ENCODE peak calls at places on chromosomes 5 and 9, in nine cellular contexts. One of them, this sample, is unnamed.

GRCh38 chr5:31194458-31194808 is 947 bp downstream of the CDH6 start:
- DNase-seq in NAMALWA: no peak
- DNase-seq in NCI-H1105: no peak
- DNase-seq in left lung: no peak
- DNase-seq in CD4-positive, CD25-positive, alpha-beta regulatory T cell: no peak
- DNase-seq in HuH-7.5: peak; percentile 8
- DNase-seq in T-helper 2 cell: no peak
- DNase-seq in mammary epithelial cell: no peak
- DNase-seq in CD4-positive, alpha-beta memory T cell: no peak
- DNase-seq in this sample: no peak

GRCh38 chr5:174984863-174985262 is 260.5 kb downstream of the MSX2 start:
- DNase-seq in mammary epithelial cell: no peak
- DNase-seq in left lung: no peak
- DNase-seq in HuH-7.5: no peak
- DNase-seq in NCI-H1105: no peak
- DNase-seq in CD4-positive, alpha-beta memory T cell: no peak
- DNase-seq in T-helper 2 cell: no peak
- DNase-seq in CD4-positive, CD25-positive, alpha-beta regulatory T cell: no peak
- DNase-seq in NAMALWA: no peak
- DNase-seq in this sample: no peak

GRCh38 chr9:127360829-127361228 is 36.1 kb upstream of the SLC2A8 start:
- DNase-seq in NAMALWA: no peak
- DNase-seq in CD4-positive, alpha-beta memory T cell: no peak
- DNase-seq in T-helper 2 cell: no peak
- DNase-seq in mammary epithelial cell: peak; percentile 27
- DNase-seq in HuH-7.5: peak; percentile 34
- DNase-seq in CD4-positive, CD25-positive, alpha-beta regulatory T cell: no peak
- DNase-seq in NCI-H1105: no peak
- DNase-seq in left lung: no peak
- DNase-seq in this sample: no peak

GRCh38 chr9:107360098-107360497 is 77.0 kb downstream of the RAD23B start:
- DNase-seq in NAMALWA: no peak
- DNase-seq in CD4-positive, CD25-positive, alpha-beta regulatory T cell: no peak
- DNase-seq in mammary epithelial cell: no peak
- DNase-seq in left lung: no peak
- DNase-seq in HuH-7.5: no peak
- DNase-seq in T-helper 2 cell: no peak
- DNase-seq in NCI-H1105: no peak
- DNase-seq in CD4-positive, alpha-beta memory T cell: no peak
- DNase-seq in this sample: no peak

GRCh38 chr5:179295778-179296149 is 49.5 kb downstream of the ADAMTS2 start:
- DNase-seq in CD4-positive, alpha-beta memory T cell: no peak
- DNase-seq in CD4-positive, CD25-positive, alpha-beta regulatory T cell: no peak
- DNase-seq in left lung: peak; percentile 29
- DNase-seq in mammary epithelial cell: no peak
- DNase-seq in HuH-7.5: no peak
- DNase-seq in NCI-H1105: no peak
- DNase-seq in NAMALWA: no peak
- DNase-seq in T-helper 2 cell: no peak
- DNase-seq in this sample: no peak

GRCh38 chr5:150339165-150339564 is 18.3 kb upstream of the TCOF1 start:
- DNase-seq in CD4-positive, alpha-beta memory T cell: no peak
- DNase-seq in NCI-H1105: no peak
- DNase-seq in left lung: no peak
- DNase-seq in CD4-positive, CD25-positive, alpha-beta regulatory T cell: no peak
- DNase-seq in NAMALWA: no peak
- DNase-seq in HuH-7.5: no peak
- DNase-seq in T-helper 2 cell: no peak
- DNase-seq in mammary epithelial cell: no peak
- DNase-seq in this sample: no peak

GRCh38 chr5:83401122-83401620 is 70.4 kb upstream of the VCAN start:
- DNase-seq in T-helper 2 cell: no peak
- DNase-seq in CD4-positive, alpha-beta memory T cell: no peak
- DNase-seq in HuH-7.5: no peak
- DNase-seq in left lung: no peak
- DNase-seq in mammary epithelial cell: no peak
- DNase-seq in NAMALWA: peak; percentile 2
- DNase-seq in NCI-H1105: no peak
- DNase-seq in CD4-positive, CD25-positive, alpha-beta regulatory T cell: no peak
- DNase-seq in this sample: peak; percentile 4

GRCh38 chr9:97501177-97501971 is at the start of gene TMOD1:
- DNase-seq in left lung: peak; percentile 53
- DNase-seq in HuH-7.5: peak; percentile 97
- DNase-seq in CD4-positive, CD25-positive, alpha-beta regulatory T cell: peak; percentile 13
- DNase-seq in NCI-H1105: peak; percentile 60
- DNase-seq in NAMALWA: no peak
- DNase-seq in mammary epithelial cell: peak; percentile 52
- DNase-seq in T-helper 2 cell: peak; percentile 13
- DNase-seq in CD4-positive, alpha-beta memory T cell: peak; percentile 12
- DNase-seq in this sample: peak; percentile 47

GRCh38 chr5:160543395-160543794 is 121.7 kb downstream of the PTTG1 start:
- DNase-seq in CD4-positive, CD25-positive, alpha-beta regulatory T cell: no peak
- DNase-seq in NCI-H1105: no peak
- DNase-seq in T-helper 2 cell: no peak
- DNase-seq in CD4-positive, alpha-beta memory T cell: no peak
- DNase-seq in mammary epithelial cell: peak; percentile 80
- DNase-seq in left lung: no peak
- DNase-seq in HuH-7.5: no peak
- DNase-seq in NAMALWA: no peak
- DNase-seq in this sample: no peak

GRCh38 chr5:32027717-32028321 is 146.3 kb downstream of the GOLPH3 start:
- DNase-seq in NAMALWA: no peak
- DNase-seq in T-helper 2 cell: no peak
- DNase-seq in mammary epithelial cell: peak; percentile 91
- DNase-seq in CD4-positive, alpha-beta memory T cell: no peak
- DNase-seq in left lung: peak; percentile 53
- DNase-seq in NCI-H1105: no peak
- DNase-seq in CD4-positive, CD25-positive, alpha-beta regulatory T cell: no peak
- DNase-seq in HuH-7.5: peak; percentile 13
- DNase-seq in this sample: no peak

GRCh38 chr5:173963867-173964429 is 25.0 kb upstream of the C5orf47 start:
- DNase-seq in CD4-positive, alpha-beta memory T cell: peak; percentile 24
- DNase-seq in mammary epithelial cell: peak; percentile 24
- DNase-seq in NAMALWA: no peak
- DNase-seq in HuH-7.5: no peak
- DNase-seq in T-helper 2 cell: no peak
- DNase-seq in NCI-H1105: no peak
- DNase-seq in left lung: no peak
- DNase-seq in CD4-positive, CD25-positive, alpha-beta regulatory T cell: no peak
- DNase-seq in this sample: peak; percentile 88

GRCh38 chr5:180491496-180491895 is 2.7 kb upstream of the CNOT6 start:
- DNase-seq in mammary epithelial cell: no peak
- DNase-seq in T-helper 2 cell: no peak
- DNase-seq in left lung: no peak
- DNase-seq in HuH-7.5: no peak
- DNase-seq in NAMALWA: no peak
- DNase-seq in CD4-positive, alpha-beta memory T cell: no peak
- DNase-seq in CD4-positive, CD25-positive, alpha-beta regulatory T cell: no peak
- DNase-seq in NCI-H1105: no peak
- DNase-seq in this sample: no peak

GRCh38 chr5:56490971-56491468 is 257.9 kb upstream of the ANKRD55 start:
- DNase-seq in CD4-positive, alpha-beta memory T cell: peak; percentile 9
- DNase-seq in HuH-7.5: no peak
- DNase-seq in left lung: peak; percentile 66
- DNase-seq in T-helper 2 cell: peak; percentile 18
- DNase-seq in CD4-positive, CD25-positive, alpha-beta regulatory T cell: no peak
- DNase-seq in NCI-H1105: no peak
- DNase-seq in NAMALWA: no peak
- DNase-seq in mammary epithelial cell: peak; percentile 92
- DNase-seq in this sample: no peak

GRCh38 chr5:88555658-88556057 is 287.0 kb upstream of the TMEM161B start:
- DNase-seq in mammary epithelial cell: no peak
- DNase-seq in CD4-positive, CD25-positive, alpha-beta regulatory T cell: no peak
- DNase-seq in left lung: no peak
- DNase-seq in NCI-H1105: no peak
- DNase-seq in HuH-7.5: no peak
- DNase-seq in CD4-positive, alpha-beta memory T cell: no peak
- DNase-seq in NAMALWA: peak; percentile 25
- DNase-seq in T-helper 2 cell: no peak
- DNase-seq in this sample: no peak

GRCh38 chr5:116506448-116506847 is 68.2 kb downstream of the SEMA6A start:
- DNase-seq in CD4-positive, CD25-positive, alpha-beta regulatory T cell: no peak
- DNase-seq in mammary epithelial cell: no peak
- DNase-seq in NAMALWA: no peak
- DNase-seq in NCI-H1105: no peak
- DNase-seq in T-helper 2 cell: no peak
- DNase-seq in CD4-positive, alpha-beta memory T cell: no peak
- DNase-seq in left lung: no peak
- DNase-seq in HuH-7.5: no peak
- DNase-seq in this sample: no peak

GRCh38 chr5:143554194-143554717 is 150.8 kb upstream of the NR3C1 start:
- DNase-seq in NCI-H1105: no peak
- DNase-seq in mammary epithelial cell: peak; percentile 97
- DNase-seq in CD4-positive, CD25-positive, alpha-beta regulatory T cell: no peak
- DNase-seq in left lung: no peak
- DNase-seq in NAMALWA: no peak
- DNase-seq in HuH-7.5: no peak
- DNase-seq in T-helper 2 cell: no peak
- DNase-seq in CD4-positive, alpha-beta memory T cell: no peak
- DNase-seq in this sample: no peak

GRCh38 chr5:73649926-73650325 is 23.9 kb downstream of the ARHGEF28 start:
- DNase-seq in HuH-7.5: no peak
- DNase-seq in NCI-H1105: no peak
- DNase-seq in T-helper 2 cell: no peak
- DNase-seq in NAMALWA: no peak
- DNase-seq in CD4-positive, alpha-beta memory T cell: no peak
- DNase-seq in CD4-positive, CD25-positive, alpha-beta regulatory T cell: no peak
- DNase-seq in mammary epithelial cell: no peak
- DNase-seq in left lung: no peak
- DNase-seq in this sample: no peak

GRCh38 chr9:93301291-93301811 is 117.4 kb downstream of the WNK2 start:
- DNase-seq in left lung: no peak
- DNase-seq in HuH-7.5: no peak
- DNase-seq in NCI-H1105: no peak
- DNase-seq in NAMALWA: no peak
- DNase-seq in T-helper 2 cell: no peak
- DNase-seq in CD4-positive, alpha-beta memory T cell: no peak
- DNase-seq in CD4-positive, CD25-positive, alpha-beta regulatory T cell: no peak
- DNase-seq in mammary epithelial cell: no peak
- DNase-seq in this sample: no peak

GRCh38 chr5:172901012-172901780 is 58.0 kb upstream of the RPL26L1 start:
- DNase-seq in mammary epithelial cell: no peak
- DNase-seq in left lung: no peak
- DNase-seq in CD4-positive, CD25-positive, alpha-beta regulatory T cell: no peak
- DNase-seq in CD4-positive, alpha-beta memory T cell: no peak
- DNase-seq in NAMALWA: no peak
- DNase-seq in T-helper 2 cell: no peak
- DNase-seq in NCI-H1105: no peak
- DNase-seq in HuH-7.5: no peak
- DNase-seq in this sample: no peak

GRCh38 chr9:110351009-110351467 is 13.4 kb upstream of the TXNDC8 start:
- DNase-seq in HuH-7.5: no peak
- DNase-seq in CD4-positive, CD25-positive, alpha-beta regulatory T cell: no peak
- DNase-seq in NCI-H1105: no peak
- DNase-seq in T-helper 2 cell: no peak
- DNase-seq in left lung: no peak
- DNase-seq in CD4-positive, alpha-beta memory T cell: no peak
- DNase-seq in NAMALWA: no peak
- DNase-seq in mammary epithelial cell: peak; percentile 83
- DNase-seq in this sample: no peak

GRCh38 chr5:42767491-42768105 is 11.0 kb downstream of the CCDC152 start:
- DNase-seq in NCI-H1105: peak; percentile 1
- DNase-seq in mammary epithelial cell: peak; percentile 17
- DNase-seq in T-helper 2 cell: no peak
- DNase-seq in HuH-7.5: no peak
- DNase-seq in CD4-positive, alpha-beta memory T cell: peak; percentile 40
- DNase-seq in CD4-positive, CD25-positive, alpha-beta regulatory T cell: no peak
- DNase-seq in left lung: no peak
- DNase-seq in NAMALWA: peak; percentile 58
- DNase-seq in this sample: peak; percentile 23

GRCh38 chr5:93658044-93658443 is 75.0 kb downstream of the NR2F1 start:
- DNase-seq in NAMALWA: no peak
- DNase-seq in mammary epithelial cell: no peak
- DNase-seq in CD4-positive, alpha-beta memory T cell: no peak
- DNase-seq in CD4-positive, CD25-positive, alpha-beta regulatory T cell: no peak
- DNase-seq in HuH-7.5: no peak
- DNase-seq in NCI-H1105: no peak
- DNase-seq in T-helper 2 cell: no peak
- DNase-seq in left lung: no peak
- DNase-seq in this sample: no peak

GRCh38 chr5:167232675-167233074 is 1058.8 kb upstream of the WWC1 start:
- DNase-seq in T-helper 2 cell: no peak
- DNase-seq in HuH-7.5: no peak
- DNase-seq in left lung: no peak
- DNase-seq in NCI-H1105: no peak
- DNase-seq in CD4-positive, alpha-beta memory T cell: no peak
- DNase-seq in NAMALWA: no peak
- DNase-seq in CD4-positive, CD25-positive, alpha-beta regulatory T cell: no peak
- DNase-seq in mammary epithelial cell: no peak
- DNase-seq in this sample: peak; percentile 15

GRCh38 chr5:127934791-127935256 is 148.7 kb upstream of the SLC12A2 start:
- DNase-seq in mammary epithelial cell: peak; percentile 97
- DNase-seq in left lung: peak; percentile 33
- DNase-seq in HuH-7.5: peak; percentile 46
- DNase-seq in CD4-positive, alpha-beta memory T cell: no peak
- DNase-seq in T-helper 2 cell: no peak
- DNase-seq in NCI-H1105: no peak
- DNase-seq in CD4-positive, CD25-positive, alpha-beta regulatory T cell: no peak
- DNase-seq in NAMALWA: no peak
- DNase-seq in this sample: no peak

GRCh38 chr5:91089758-91090157 is 293.4 kb downstream of the ARRDC3 start:
- DNase-seq in T-helper 2 cell: no peak
- DNase-seq in NAMALWA: no peak
- DNase-seq in HuH-7.5: no peak
- DNase-seq in mammary epithelial cell: no peak
- DNase-seq in CD4-positive, CD25-positive, alpha-beta regulatory T cell: no peak
- DNase-seq in CD4-positive, alpha-beta memory T cell: no peak
- DNase-seq in left lung: no peak
- DNase-seq in NCI-H1105: no peak
- DNase-seq in this sample: no peak

This sample was measured in SK-N-DZ.